ENCODE peak calls at places on chromosomes 2 and 18, in seven cellular contexts. C is neural progenitor cell, V is H1, M is HepG2, Y is PC-3, J is SK-N-SH, B is OCI-LY7. W is an unnamed sample. For H3K79me2 and H3K4me1, the result is how much of the 10 kb centered on the place peaks cover.

GRCh38 chr18:63160172-63160995 is 159.2 kb downstream of the BCL2 start:
- DNase-seq in Y (no peak), C (no peak), J (no peak), B (no peak), V (no peak), M (no peak), W (no peak)

GRCh38 chr18:8657873-8658521 is 47.4 kb upstream of the MTCL1 start:
- DNase-seq in J (peak), C (peak), Y (peak), V (no peak), B (no peak), M (no peak), W (peak)

GRCh38 chr2:30232801-30233130 is 1.4 kb downstream of the LBH start:
- DNase-seq in C (no peak), J (no peak), Y (no peak), V (no peak), M (no peak), B (no peak), W (no peak)

GRCh38 chr2:105390454-105390853 is 8.4 kb downstream of the FHL2 start:
- DNase-seq in C (no peak), J (no peak), Y (no peak), V (no peak), B (no peak), M (no peak), W (no peak)

GRCh38 chr2:181656450-181657261 is at the start of gene CERKL:
- DNase-seq in Y (peak), B (no peak), J (peak), M (no peak), V (peak), C (peak), W (peak)

GRCh38 chr2:201122276-201122675 is 6.3 kb downstream of the CFLAR start:
- DNase-seq in J (no peak), Y (no peak), C (no peak), B (no peak), V (no peak), M (no peak), W (no peak)

GRCh38 chr2:118988706-118989105 is 46.7 kb downstream of the MARCO start:
- DNase-seq in C (no peak), J (no peak), M (no peak), V (no peak), Y (no peak), B (no peak), W (no peak)

GRCh38 chr2:191064590-191064989 is 50.6 kb upstream of the STAT1 start:
- DNase-seq in B (no peak), V (no peak), J (no peak), M (no peak), C (no peak), Y (no peak), W (no peak)

GRCh38 chr2:218569038-218569431 is 396 bp downstream of the CNOT9 start:
- DNase-seq in Y (peak), M (peak), C (peak), B (peak), V (no peak), J (peak), W (peak)

GRCh38 chr2:101766871-101767739 is 69.6 kb downstream of the MAP4K4 start:
- DNase-seq in B (peak), J (no peak), C (peak), M (peak), V (no peak), Y (peak), W (peak)

GRCh38 chr2:216698895-216699294 is 3.5 kb upstream of the IGFBP5 start:
- DNase-seq in M (peak), V (no peak), B (peak), C (peak), J (peak), Y (peak), W (no peak)

GRCh38 chr2:177669625-177670330 is 277.2 kb downstream of the AGPS start:
- DNase-seq in C (no peak), Y (no peak), B (no peak), J (no peak), M (no peak), V (no peak), W (no peak)

GRCh38 chr18:58354791-58355190 is 274.1 kb downstream of the ALPK2 start:
- DNase-seq in M (no peak), J (no peak), V (no peak), C (no peak), Y (no peak), B (no peak), W (no peak)

GRCh38 chr2:102004588-102004987 is 12.8 kb downstream of the IL1R2 start:
- DNase-seq in V (no peak), Y (no peak), J (no peak), C (no peak), M (no peak), B (no peak), W (no peak)

GRCh38 chr2:227870710-227871374 is 589 bp upstream of the DAW1 start:
- DNase-seq in Y (peak), B (no peak), J (no peak), V (no peak), M (no peak), C (no peak), W (peak)

GRCh38 chr18:23227729-23228075 is 92.4 kb downstream of the CABLES1 start:
- DNase-seq in Y (no peak), B (peak), M (peak), V (no peak), C (no peak), J (no peak), W (no peak)

GRCh38 chr18:3585656-3586509 is 135.9 kb downstream of the TGIF1 start:
- DNase-seq in V (peak), B (peak), J (peak), Y (peak), C (peak), M (peak), W (peak)
- H3K4me2 ChIP-seq in V (no peak), B (peak), J (no peak), Y (no peak), C (no peak), M (no peak), W (no peak)

DNA sequence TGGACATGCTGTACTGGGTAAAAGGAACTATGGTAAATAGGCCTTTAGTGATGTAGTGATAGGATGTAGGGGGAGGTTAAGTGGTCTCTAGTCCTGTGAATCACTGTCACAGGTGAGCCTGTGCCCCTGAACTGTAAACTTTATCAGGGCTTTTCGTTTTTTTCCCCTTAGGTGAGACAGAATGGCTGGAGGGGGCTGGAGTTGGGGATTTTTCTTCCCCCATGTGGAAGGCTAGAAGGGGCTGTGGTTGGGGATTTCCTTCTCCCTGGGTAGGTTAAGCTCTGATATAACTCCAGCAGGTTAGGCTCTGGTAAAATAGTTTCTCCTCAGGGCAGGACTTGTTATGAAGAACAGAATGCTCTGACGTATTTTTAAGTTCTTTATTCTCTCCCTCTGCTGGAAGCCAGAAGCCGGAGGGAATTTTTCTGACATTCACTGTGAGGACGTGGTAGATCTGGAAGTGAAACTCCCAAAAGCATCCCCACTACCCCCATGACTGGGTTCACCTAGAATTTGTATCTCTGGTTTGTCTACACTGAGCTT is 28.5 kb downstream of the PIKFYVE start:
- DNase-seq in J (no peak), V (no peak), C (no peak), M (no peak), B (no peak), Y (no peak), W (no peak)
- H3K79me2 ChIP-seq in J (under half), V (under half), C (half or more), M (under half), B (under half), Y (under half), W (under half)

DNA sequence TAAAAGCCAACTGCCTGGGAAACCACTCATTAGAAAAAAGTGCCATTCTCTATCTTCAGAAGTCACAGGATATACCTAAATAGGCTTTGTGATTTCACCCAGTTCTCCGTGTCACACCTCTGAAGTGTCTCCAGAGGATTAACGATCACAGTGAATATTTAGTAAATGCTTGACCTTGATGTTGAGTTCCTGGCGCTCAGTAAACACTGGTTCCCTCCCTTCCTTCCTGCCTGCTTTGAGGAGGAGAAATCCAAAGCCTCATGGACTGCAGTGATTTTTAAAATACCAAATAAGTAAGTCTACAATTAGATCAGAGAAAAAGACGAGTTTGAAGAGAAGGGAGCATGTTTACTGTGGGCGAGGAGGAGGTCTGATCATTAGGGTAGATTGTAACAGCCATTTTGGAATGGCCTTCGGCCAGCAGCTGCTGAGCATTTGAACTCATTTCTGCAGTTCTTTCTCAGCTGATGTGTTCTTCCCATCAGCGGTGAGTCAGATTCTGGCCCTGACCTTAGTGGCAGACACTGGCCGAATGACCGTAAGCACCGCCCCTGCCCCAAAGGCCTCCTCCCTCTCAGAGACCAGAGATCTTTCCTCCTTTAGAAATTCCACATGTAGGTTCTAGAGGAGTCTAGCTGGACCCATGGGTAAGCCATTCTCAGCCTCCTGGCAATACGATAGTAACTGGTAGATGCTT is 62.1 kb upstream of the SLC16A14 start:
- DNase-seq in Y (no peak), B (no peak), C (no peak), M (peak), J (no peak), V (no peak), W (peak)
- H3K4me1 ChIP-seq in Y (under half), B (under half), C (under half), M (under half), J (under half), V (under half), W (under half)

GRCh38 chr2:171214093-171214492 is 53.4 kb upstream of the TLK1 start:
- DNase-seq in C (no peak), M (no peak), Y (no peak), J (no peak), B (no peak), V (no peak), W (no peak)

GRCh38 chr2:171208648-171209047 is 48.0 kb upstream of the TLK1 start:
- DNase-seq in J (no peak), B (peak), M (no peak), Y (no peak), C (no peak), V (no peak), W (no peak)

GRCh38 chr2:171210864-171211431 is 50.3 kb upstream of the TLK1 start:
- DNase-seq in C (no peak), J (no peak), B (peak), M (no peak), V (no peak), Y (peak), W (no peak)

GRCh38 chr2:171206422-171207115 is 45.9 kb upstream of the TLK1 start:
- DNase-seq in Y (no peak), B (no peak), M (no peak), V (no peak), J (no peak), C (no peak), W (no peak)

GRCh38 chr2:171210216-171210863 is 49.6 kb upstream of the TLK1 start:
- DNase-seq in Y (no peak), M (no peak), J (no peak), V (no peak), B (no peak), C (no peak), W (no peak)
- H3K4me2 ChIP-seq in Y (peak), M (peak), J (no peak), V (no peak), B (peak), C (no peak), W (no peak)

GRCh38 chr18:27430595-27430994 is 245.5 kb upstream of the CHST9 start:
- DNase-seq in J (no peak), C (no peak), Y (no peak), M (no peak), B (no peak), V (no peak), W (no peak)
- H3K79me2 ChIP-seq in J (under half), C (under half), Y (under half), M (under half), B (under half), V (under half), W (under half)

DNA sequence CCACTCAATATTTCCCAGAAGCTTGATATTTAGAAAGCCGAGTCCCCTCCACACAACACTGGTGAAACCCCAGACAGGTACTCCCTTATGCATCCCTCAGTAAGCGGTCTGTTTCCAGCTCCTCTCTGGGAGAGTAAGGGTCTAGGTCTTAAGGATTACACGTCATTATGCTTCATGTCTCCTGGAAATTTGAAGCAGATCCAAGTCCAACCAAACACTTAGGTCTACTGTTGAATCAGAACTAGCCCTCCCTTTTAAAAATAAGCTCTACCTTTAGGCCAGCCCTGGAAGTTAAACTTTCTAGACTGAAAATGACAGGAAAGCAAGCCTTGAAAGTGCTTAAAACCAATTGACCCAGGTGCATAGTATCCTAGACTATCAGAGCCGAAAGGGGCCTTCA is 1.5 kb upstream of the OST4 start:
- DNase-seq in C (no peak), Y (no peak), B (no peak), J (no peak), M (no peak), V (no peak), W (no peak)
- H3K4me1 ChIP-seq in C (under half), Y (under half), B (half or more), J (half or more), M (half or more), V (under half), W (under half)